ENCODE peak calls at places on chromosome 17, in five cellular contexts. One of them, this sample, is unnamed. For H3K4me1, the result is how much of the 10 kb centered on the place peaks cover.

GRCh38 chr17:62674841-62675240 is 47.4 kb downstream of the MRC2 start:
- DNase-seq in HepG2: no peak
- DNase-seq in K562: no peak
- DNase-seq in H1: no peak
- DNase-seq in GM12878: no peak
- DNase-seq in this sample: no peak

GRCh38 chr17:48297825-48298224 is 132.2 kb downstream of the SKAP1 start:
- DNase-seq in HepG2: no peak
- DNase-seq in K562: no peak
- DNase-seq in H1: no peak
- DNase-seq in GM12878: no peak
- DNase-seq in this sample: no peak

GRCh38 chr17:44518032-44518431 is 14.8 kb upstream of the GPATCH8 start:
- DNase-seq in HepG2: no peak
- DNase-seq in K562: no peak
- DNase-seq in H1: no peak
- DNase-seq in GM12878: no peak
- DNase-seq in this sample: no peak

GRCh38 chr17:63838586-63839184 is 3.8 kb downstream of the SMARCD2 start:
- DNase-seq in HepG2: no peak
- DNase-seq in K562: no peak
- DNase-seq in H1: no peak
- DNase-seq in GM12878: no peak
- DNase-seq in this sample: no peak

GRCh38 chr17:9205520-9206159 is 184.3 kb downstream of the NTN1 start:
- DNase-seq in HepG2: no peak
- DNase-seq in K562: no peak
- DNase-seq in H1: no peak
- DNase-seq in GM12878: no peak
- DNase-seq in this sample: no peak

GRCh38 chr17:4604111-4604644 is 19.8 kb downstream of the SMTNL2 start:
- DNase-seq in HepG2: no peak
- DNase-seq in K562: peak
- DNase-seq in H1: no peak
- DNase-seq in GM12878: no peak
- DNase-seq in this sample: no peak

GRCh38 chr17:45332989-45333701 is 16.3 kb upstream of the MAP3K14 start:
- DNase-seq in HepG2: no peak
- DNase-seq in K562: peak
- DNase-seq in H1: no peak
- DNase-seq in GM12878: no peak
- DNase-seq in this sample: no peak

GRCh38 chr17:73645050-73645871 is 1.0 kb upstream of the SDK2 start:
- DNase-seq in HepG2: no peak
- DNase-seq in K562: no peak
- DNase-seq in H1: no peak
- DNase-seq in GM12878: no peak
- DNase-seq in this sample: no peak

GRCh38 chr17:36592316-36592710 is 634 bp downstream of the DHRS11 start:
- DNase-seq in HepG2: no peak
- DNase-seq in K562: peak
- DNase-seq in H1: peak
- DNase-seq in GM12878: no peak
- DNase-seq in this sample: no peak

GRCh38 chr17:43406676-43407645 is 8.2 kb downstream of the ARL4D start:
- DNase-seq in HepG2: no peak
- DNase-seq in K562: no peak
- DNase-seq in H1: no peak
- DNase-seq in GM12878: no peak
- DNase-seq in this sample: no peak

GRCh38 chr17:4165301-4166010 is 22.5 kb downstream of the CYB5D2 start:
- DNase-seq in HepG2: no peak
- DNase-seq in K562: no peak
- DNase-seq in H1: no peak
- DNase-seq in GM12878: no peak
- DNase-seq in this sample: no peak

GRCh38 chr17:45296003-45296832 is 20.6 kb downstream of the MAP3K14 start:
- DNase-seq in HepG2: no peak
- DNase-seq in K562: no peak
- DNase-seq in H1: no peak
- DNase-seq in GM12878: no peak
- DNase-seq in this sample: no peak

GRCh38 chr17:21345236-21345635 is 30.9 kb upstream of the KCNJ12 start:
- DNase-seq in HepG2: no peak
- DNase-seq in K562: no peak
- DNase-seq in H1: no peak
- DNase-seq in GM12878: no peak
- DNase-seq in this sample: no peak

GRCh38 chr17:40480501-40481003 is 20.9 kb downstream of the TNS4 start:
- DNase-seq in HepG2: peak
- DNase-seq in K562: no peak
- DNase-seq in H1: no peak
- DNase-seq in GM12878: peak
- DNase-seq in this sample: no peak

GRCh38 chr17:68910256-68910705 is 44.9 kb downstream of the ABCA8 start:
- DNase-seq in HepG2: no peak
- DNase-seq in K562: peak
- DNase-seq in H1: no peak
- DNase-seq in GM12878: no peak
- DNase-seq in this sample: no peak

GRCh38 chr17:80941171-80941570 is 50.5 kb upstream of the CHMP6 start:
- DNase-seq in HepG2: no peak
- DNase-seq in K562: no peak
- DNase-seq in H1: no peak
- DNase-seq in GM12878: no peak
- DNase-seq in this sample: no peak

GRCh38 chr17:65054602-65055001 is 1.9 kb downstream of the GNA13 start:
- DNase-seq in HepG2: no peak
- DNase-seq in K562: no peak
- DNase-seq in H1: no peak
- DNase-seq in GM12878: no peak
- DNase-seq in this sample: no peak

GRCh38 chr17:44807093-44807816 is 22.8 kb downstream of the GJC1 start:
- DNase-seq in HepG2: no peak
- DNase-seq in K562: no peak
- DNase-seq in H1: no peak
- DNase-seq in GM12878: no peak
- DNase-seq in this sample: no peak

GRCh38 chr17:57832299-57832698 is 17.5 kb downstream of the MRPS23 start:
- DNase-seq in HepG2: no peak
- DNase-seq in K562: no peak
- DNase-seq in H1: no peak
- DNase-seq in GM12878: no peak
- DNase-seq in this sample: no peak

GRCh38 chr17:55735784-55736405 is 13.2 kb upstream of the TMEM100 start:
- DNase-seq in HepG2: peak
- DNase-seq in K562: peak
- DNase-seq in H1: no peak
- DNase-seq in GM12878: no peak
- DNase-seq in this sample: peak

GRCh38 chr17:48024149-48025039 is 13.2 kb downstream of the COPZ2 start:
- DNase-seq in HepG2: no peak
- DNase-seq in K562: peak
- DNase-seq in H1: peak
- DNase-seq in GM12878: no peak
- DNase-seq in this sample: peak

GRCh38 chr17:48456584-48456983 is 26.6 kb upstream of the SKAP1 start:
- DNase-seq in HepG2: no peak
- DNase-seq in K562: peak
- DNase-seq in H1: no peak
- DNase-seq in GM12878: no peak
- DNase-seq in this sample: peak

GRCh38 chr17:82086941-82087906 is 10.8 kb downstream of the FASN start:
- DNase-seq in HepG2: no peak
- DNase-seq in K562: no peak
- DNase-seq in H1: no peak
- DNase-seq in GM12878: no peak
- DNase-seq in this sample: no peak

GRCh38 chr17:81285179-81285878 is 9.8 kb downstream of the SLC38A10 start:
- DNase-seq in HepG2: no peak
- DNase-seq in K562: peak
- DNase-seq in H1: no peak
- DNase-seq in GM12878: no peak
- DNase-seq in this sample: no peak

GRCh38 chr17:19386276-19386863 is 620 bp downstream of the MFAP4 start:
- DNase-seq in HepG2: no peak
- DNase-seq in K562: no peak
- DNase-seq in H1: no peak
- DNase-seq in GM12878: no peak
- DNase-seq in this sample: no peak

DNA sequence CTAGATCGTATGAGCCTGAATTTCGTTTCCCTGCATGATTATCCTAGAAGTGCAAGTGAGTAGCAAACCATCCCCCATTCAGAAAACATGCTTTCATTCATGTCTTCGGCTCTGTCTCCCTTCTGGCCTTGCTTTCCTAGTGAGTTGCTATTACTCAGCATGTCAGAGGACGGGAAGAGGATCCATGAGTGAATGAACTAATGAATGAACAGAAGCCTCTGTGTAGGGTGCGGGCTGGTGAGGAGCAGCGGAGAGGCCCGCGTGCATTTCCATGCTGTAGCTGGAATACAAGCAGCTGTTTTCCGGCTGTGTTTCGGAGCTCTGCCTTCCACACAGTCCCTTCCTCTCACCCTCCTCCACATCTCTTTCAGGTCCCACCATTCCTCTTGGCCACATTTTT is 155.7 kb upstream of the NOL11 start:
- DNase-seq in HepG2: no peak
- DNase-seq in K562: no peak
- DNase-seq in H1: no peak
- DNase-seq in GM12878: no peak
- DNase-seq in this sample: no peak
- TF ChIP-seq ZNF274 in HepG2: no peak
- TF ChIP-seq ZNF274 in K562: no peak
- TF ChIP-seq ZNF274 in H1: no peak
- TF ChIP-seq ZNF274 in GM12878: no peak
- TF ChIP-seq ZNF274 in this sample: no peak

GRCh38 chr17:30534938-30535921 is 58.0 kb downstream of the GOSR1 start:
- DNase-seq in HepG2: no peak
- DNase-seq in K562: peak
- DNase-seq in H1: peak
- DNase-seq in GM12878: no peak
- DNase-seq in this sample: no peak
- TF ChIP-seq SP1 in HepG2: no peak
- TF ChIP-seq SP1 in K562: no peak
- TF ChIP-seq SP1 in H1: no peak
- TF ChIP-seq SP1 in GM12878: no peak
- TF ChIP-seq SP1 in this sample: no peak

GRCh38 chr17:76685846-76686245 is 24.9 kb downstream of the MXRA7 start:
- DNase-seq in HepG2: no peak
- DNase-seq in K562: no peak
- DNase-seq in H1: no peak
- DNase-seq in GM12878: no peak
- DNase-seq in this sample: no peak
- H3K4me1 ChIP-seq in HepG2: under half
- H3K4me1 ChIP-seq in K562: under half
- H3K4me1 ChIP-seq in H1: under half
- H3K4me1 ChIP-seq in GM12878: under half
- H3K4me1 ChIP-seq in this sample: under half

GRCh38 chr17:38673714-38674012 is 1.1 kb downstream of the EPOP start:
- DNase-seq in HepG2: no peak
- DNase-seq in K562: no peak
- DNase-seq in H1: no peak
- DNase-seq in GM12878: no peak
- DNase-seq in this sample: no peak

GRCh38 chr17:38674013-38674748 is 576 bp downstream of the EPOP start:
- DNase-seq in HepG2: no peak
- DNase-seq in K562: no peak
- DNase-seq in H1: peak
- DNase-seq in GM12878: no peak
- DNase-seq in this sample: no peak

GRCh38 chr17:38672788-38673713 is 1.7 kb downstream of the EPOP start:
- DNase-seq in HepG2: no peak
- DNase-seq in K562: no peak
- DNase-seq in H1: peak
- DNase-seq in GM12878: no peak
- DNase-seq in this sample: no peak

GRCh38 chr17:38669520-38669919 is 5.2 kb downstream of the EPOP start:
- DNase-seq in HepG2: no peak
- DNase-seq in K562: no peak
- DNase-seq in H1: no peak
- DNase-seq in GM12878: no peak
- DNase-seq in this sample: no peak

GRCh38 chr17:38671939-38672720 is 2.6 kb downstream of the EPOP start:
- DNase-seq in HepG2: no peak
- DNase-seq in K562: no peak
- DNase-seq in H1: peak
- DNase-seq in GM12878: no peak
- DNase-seq in this sample: no peak
- TF ChIP-seq ZNF274 in HepG2: peak
- TF ChIP-seq ZNF274 in K562: no peak
- TF ChIP-seq ZNF274 in H1: no peak
- TF ChIP-seq ZNF274 in GM12878: no peak
- TF ChIP-seq ZNF274 in this sample: no peak